ENCODE peak calls at places on chromosomes 5 and 9, in four cellular contexts. Z is NCI-H524 treated with DMSO at 0.1 percent for 48 hours; P is stimulated activated CD8-positive, alpha-beta memory T cell treated with anti-CD3 and anti-CD28 coated beads, Interleukin-7, amount 100 ng/mL, for 24 hours; R is mucosa of gallbladder. F is an unnamed sample.
A peak's percentile ranks its signal among the peaks of the same experiment; 100 is the strongest.

GRCh38 chr9:20472646-20473045 is 149.7 kb downstream of the MLLT3 start:
- DNase-seq in Z (no peak), P (no peak), R (no peak), F (no peak)

GRCh38 chr9:17832812-17833211 is 253.9 kb downstream of the SH3GL2 start:
- DNase-seq in Z (no peak), P (no peak), R (no peak), F (no peak)

GRCh38 chr5:96946381-96946780 is 10.5 kb downstream of the LNPEP start:
- DNase-seq in Z (no peak), P (no peak), R (no peak), F (no peak)

GRCh38 chr9:36755019-36755418 is 182.3 kb downstream of the MELK start:
- DNase-seq in Z (no peak), P (no peak), R (no peak), F (no peak)

GRCh38 chr9:70131296-70131695 is 87.6 kb downstream of the MAMDC2 start:
- DNase-seq in Z (peak; percentile 58), P (no peak), R (no peak), F (no peak)

GRCh38 chr5:10712574-10713366 is 48.3 kb downstream of the DAP start:
- DNase-seq in Z (no peak), P (no peak), R (peak; percentile 40), F (no peak)

GRCh38 chr9:25442517-25442916 is 235.7 kb downstream of the TUSC1 start:
- DNase-seq in Z (no peak), P (no peak), R (no peak), F (no peak)

GRCh38 chr9:99288830-99289229 is 66.7 kb downstream of the SEC61B start:
- DNase-seq in Z (no peak), P (no peak), R (no peak), F (no peak)

GRCh38 chr9:37976714-37977477 is 73.0 kb upstream of the SLC25A51 start:
- DNase-seq in Z (no peak), P (no peak), R (no peak), F (no peak)

GRCh38 chr5:56941981-56942380 is 9.9 kb downstream of the MIER3 start:
- DNase-seq in Z (no peak), P (no peak), R (no peak), F (no peak)

GRCh38 chr9:97283768-97284167 is 23.7 kb upstream of the CCDC180 start:
- DNase-seq in Z (no peak), P (no peak), R (no peak), F (no peak)

GRCh38 chr5:15645376-15645775 is 145.4 kb downstream of the FBXL7 start:
- DNase-seq in Z (no peak), P (no peak), R (no peak), F (no peak)

GRCh38 chr5:6418679-6419276 is 29.9 kb upstream of the UBE2QL1 start:
- DNase-seq in Z (no peak), P (no peak), R (no peak), F (no peak)

GRCh38 chr9:93058357-93059096 is at the start of gene SUSD3:
- DNase-seq in Z (no peak), P (no peak), R (peak; percentile 23), F (no peak)

GRCh38 chr5:146467729-146468128 is 20.6 kb downstream of the TCERG1 start:
- DNase-seq in Z (no peak), P (no peak), R (no peak), F (no peak)

F was measured in D721Med.